ENCODE peak calls at places on chromosomes 16 and 17, in nine cellular contexts. Y is colonic mucosa, L is HFFc6, D is MM.1S, E is HCT116, F is H9, W is transverse colon, S is Peyer's patch, Z is brain microvascular endothelial cell. B is an unnamed sample.

GRCh38 chr16:10964891-10965326 is 20.5 kb downstream of the CLEC16A start:
- DNase-seq in S (no peak), Z (no peak), L (no peak), W (no peak), Y (no peak), F (no peak), D (peak), E (no peak), B (no peak)

GRCh38 chr16:19113577-19114358 is at the start of gene ITPRIPL2:
- DNase-seq in S (peak), W (peak), E (peak), Z (peak), L (peak), F (peak), Y (peak), D (no peak), B (peak)

GRCh38 chr17:34242553-34242952 is 12.5 kb upstream of the CCL2 start:
- DNase-seq in W (no peak), F (no peak), E (no peak), L (no peak), Z (no peak), Y (no peak), S (no peak), D (no peak), B (no peak)

GRCh38 chr16:8801686-8802085 is 4.0 kb downstream of the PMM2 start:
- DNase-seq in E (no peak), L (no peak), F (no peak), Y (peak), S (no peak), W (no peak), D (no peak), Z (no peak), B (no peak)

GRCh38 chr16:57906385-57907316 is 64.3 kb downstream of the CNGB1 start:
- DNase-seq in L (no peak), E (no peak), Z (no peak), D (no peak), W (no peak), S (no peak), F (peak), Y (no peak), B (no peak)

GRCh38 chr17:72840019-72840418 is 252.5 kb downstream of the SLC39A11 start:
- DNase-seq in D (no peak), E (no peak), F (no peak), L (no peak), S (no peak), W (no peak), Z (no peak), Y (no peak), B (no peak)

GRCh38 chr16:77812856-77813523 is 24.6 kb downstream of the VAT1L start:
- DNase-seq in F (no peak), W (no peak), E (no peak), L (no peak), Y (no peak), D (no peak), S (no peak), Z (no peak), B (no peak)

GRCh38 chr16:54048994-54049929 is 237.3 kb downstream of the IRX3 start:
- DNase-seq in E (no peak), Y (no peak), D (no peak), F (peak), S (no peak), Z (no peak), W (no peak), L (no peak), B (no peak)

GRCh38 chr17:4986951-4987766 is at the start of gene CAMTA2:
- DNase-seq in E (peak), F (peak), L (peak), D (peak), Z (peak), W (peak), S (peak), Y (peak), B (peak)

GRCh38 chr16:67184453-67185002 is 765 bp upstream of the MATCAP1 start:
- DNase-seq in Z (no peak), W (no peak), F (no peak), Y (no peak), L (no peak), D (peak), S (no peak), E (no peak), B (peak)

GRCh38 chr17:29836643-29837042 is 93.4 kb downstream of the SSH2 start:
- DNase-seq in E (no peak), W (no peak), D (no peak), L (peak), S (no peak), F (no peak), Z (no peak), Y (no peak), B (no peak)

GRCh38 chr17:28547623-28548416 is 4.6 kb downstream of the UNC119 start:
- DNase-seq in S (peak), Z (peak), F (peak), L (peak), E (peak), Y (peak), D (peak), W (peak), B (peak)

GRCh38 chr17:11240041-11240801 is 792 bp upstream of the SHISA6 start:
- DNase-seq in D (no peak), L (no peak), E (no peak), W (peak), Z (no peak), Y (peak), S (no peak), F (peak), B (peak)

GRCh38 chr17:13792314-13792713 is 190.6 kb upstream of the HS3ST3A1 start:
- DNase-seq in F (no peak), Y (no peak), E (no peak), S (no peak), L (peak), W (no peak), D (no peak), Z (peak), B (no peak)

GRCh38 chr16:56637814-56638750 is at the start of gene MT1A:
- DNase-seq in E (no peak), S (peak), L (no peak), D (no peak), Z (no peak), Y (peak), F (peak), W (peak), B (peak)

GRCh38 chr16:28526201-28527099 is 12.3 kb downstream of the NUPR1 start:
- DNase-seq in Y (no peak), S (no peak), W (no peak), Z (no peak), L (no peak), E (no peak), D (no peak), F (no peak), B (no peak)

GRCh38 chr17:63140255-63140654 is 174.2 kb downstream of the TANC2 start:
- DNase-seq in S (no peak), Z (peak), D (peak), Y (no peak), F (no peak), L (no peak), W (peak), E (no peak), B (no peak)

GRCh38 chr17:69869667-69870066 is 205.4 kb upstream of the KCNJ16 start:
- DNase-seq in D (no peak), Z (no peak), L (no peak), Y (no peak), S (no peak), W (no peak), F (no peak), E (no peak), B (no peak)

GRCh38 chr17:35254107-35254802 is 11.4 kb downstream of the SLFN5 start:
- DNase-seq in S (peak), E (peak), D (no peak), Y (peak), L (peak), F (no peak), Z (peak), W (peak), B (no peak)

GRCh38 chr16:11250786-11251524 is 5.0 kb downstream of the SOCS1 start:
- DNase-seq in Y (no peak), F (no peak), W (no peak), S (no peak), D (no peak), E (no peak), L (no peak), Z (no peak), B (no peak)

GRCh38 chr17:81040791-81041337 is 5.9 kb downstream of the BAIAP2 start:
- DNase-seq in Z (no peak), S (no peak), F (peak), L (peak), W (no peak), E (no peak), Y (no peak), D (no peak), B (no peak)
- TF ChIP-seq CTCF in Z (peak), S (no peak), F (peak), L (peak), W (peak), E (peak), Y (peak), D (peak), B (peak)

GRCh38 chr16:63008688-63009087 is 972.5 kb upstream of the CDH8 start:
- DNase-seq in E (no peak), Z (no peak), S (no peak), D (no peak), Y (no peak), W (no peak), F (no peak), L (no peak), B (no peak)
- TF ChIP-seq CTCF in E (no peak), Z (no peak), S (no peak), D (no peak), Y (no peak), W (no peak), F (no peak), L (no peak), B (no peak)

GRCh38 chr16:85935957-85936760 is 37.2 kb downstream of the IRF8 start:
- DNase-seq in S (peak), E (no peak), D (peak), Y (no peak), Z (no peak), W (peak), F (no peak), L (no peak), B (no peak)
- TF ChIP-seq CTCF in S (no peak), E (no peak), D (no peak), Y (no peak), Z (no peak), W (no peak), F (no peak), L (no peak), B (no peak)

DNA sequence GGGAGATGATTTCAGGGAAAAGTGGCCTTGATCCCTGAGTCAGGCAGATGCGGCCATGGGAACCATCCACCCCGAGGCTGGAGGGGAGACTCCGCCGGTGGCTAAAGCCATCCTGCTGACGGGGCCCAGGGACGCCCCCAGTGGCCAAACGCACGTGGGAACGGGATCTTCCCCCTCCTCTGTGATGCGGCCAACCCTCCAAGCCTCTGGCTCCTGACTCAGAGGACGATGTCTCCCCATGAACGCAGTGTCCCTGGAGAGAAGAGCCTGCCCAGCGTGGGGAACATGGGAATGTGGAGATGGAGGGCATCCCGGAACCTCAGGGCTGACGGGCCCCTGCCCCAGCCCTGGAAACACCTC is 25.0 kb downstream of the SLC7A5 start:
- DNase-seq in W (no peak), S (no peak), D (no peak), Z (peak), E (no peak), L (peak), Y (no peak), F (no peak), B (peak)
- TF ChIP-seq CTCF in W (no peak), S (no peak), D (no peak), Z (peak), E (no peak), L (peak), Y (no peak), F (peak), B (peak)